ENCODE peak calls at places on chromosomes 13 and 19, in ten cellular contexts. M is NCI-H1105 treated with DMSO at 0.1 percent for 48 hours; P is cardiac fibroblast; F is mucosa of descending colon; S is AG04449; D is Daoy; O is stimulated activated CD8-positive, alpha-beta memory T cell treated with anti-CD3 and anti-CD28 coated beads, Interleukin-7, amount 100 ng/mL, for 48 hours; C is transverse colon; E is fibroblast of lung; J is globus pallidus. N is an unnamed sample.

GRCh38 chr19:14114854-14115253 is 2.7 kb downstream of the PRKACA start:
- DNase-seq in M (no peak), P (peak; percentile 40), F (peak; percentile 77), S (no peak), D (peak; percentile 50), O (peak; percentile 38), C (peak; percentile 71), E (no peak), J (peak; percentile 48), N (no peak)

GRCh38 chr13:23462815-23463559 is 29.5 kb upstream of the SACS start:
- DNase-seq in M (no peak), P (no peak), F (no peak), S (no peak), D (no peak), O (no peak), C (no peak), E (peak; percentile 90), J (no peak), N (no peak)

GRCh38 chr19:4258181-4258580 is 11.3 kb downstream of the YJU2 start:
- DNase-seq in M (no peak), P (no peak), F (no peak), S (no peak), D (no peak), O (no peak), C (no peak), E (no peak), J (no peak), N (no peak)

GRCh38 chr13:62879071-62879470 is 1463.4 kb upstream of the PCDH20 start:
- DNase-seq in M (no peak), P (peak; percentile 28), F (no peak), S (no peak), D (no peak), O (no peak), C (no peak), E (peak; percentile 32), J (no peak), N (no peak)

GRCh38 chr13:113897966-113898365 is 34.1 kb upstream of the GAS6 start:
- DNase-seq in M (no peak), P (no peak), F (no peak), S (no peak), D (no peak), O (no peak), C (no peak), E (peak; percentile 69), J (no peak), N (no peak)

GRCh38 chr19:3573162-3573857 is 566 bp downstream of the HMG20B start:
- DNase-seq in M (no peak), P (no peak), F (peak; percentile 72), S (no peak), D (peak; percentile 39), O (no peak), C (no peak), E (no peak), J (no peak), N (no peak)

GRCh38 chr19:47315125-47315821 is 5.6 kb downstream of the C5AR1 start:
- DNase-seq in M (no peak), P (peak; percentile 93), F (no peak), S (peak; percentile 44), D (peak; percentile 92), O (peak; percentile 42), C (peak; percentile 44), E (peak; percentile 86), J (peak; percentile 53), N (no peak)

GRCh38 chr13:26494591-26494990 is 62.9 kb upstream of the WASF3 start:
- DNase-seq in M (no peak), P (no peak), F (no peak), S (no peak), D (no peak), O (no peak), C (no peak), E (no peak), J (no peak), N (no peak)

GRCh38 chr13:104043184-104043583 is 977.0 kb upstream of the SLC10A2 start:
- DNase-seq in M (no peak), P (no peak), F (no peak), S (no peak), D (peak; percentile 2), O (no peak), C (no peak), E (peak; percentile 17), J (peak; percentile 26), N (no peak)

N was measured in DMS79 treated with DMSO at 0.1 percent for 48 hours.